ENCODE peak calls at places on chromosome 21, in eight cellular contexts. L is amniotic epithelial cell; W is activated CD4-positive, alpha-beta T cell treated with anti-CD3 and anti-CD28 coated beads, Interleukin-2, amount 50 U/mL, for 24 hours; P is A172; Y is HFF-Myc; R is stimulated activated CD4-positive, alpha-beta T cell treated with anti-CD3 and anti-CD28 coated beads, Interleukin-15, amount 100 ng/mL, for 1 hour; Z is AG09309; X is GDM1. M is an unnamed sample.

GRCh38 chr21:26443291-26443690 is 129.8 kb downstream of the CYYR1 start:
- DNase-seq in R (no peak), Y (no peak), L (no peak), X (no peak), P (no peak), Z (no peak), W (no peak), M (no peak)

GRCh38 chr21:25938673-25939395 is 204.1 kb downstream of the GABPA start:
- DNase-seq in L (peak; percentile 41), W (no peak), Y (no peak), R (no peak), Z (no peak), P (no peak), X (no peak), M (no peak)

GRCh38 chr21:29114765-29115164 is 15.7 kb upstream of the MAP3K7CL start:
- DNase-seq in W (no peak), P (peak; percentile 93), R (no peak), Y (peak; percentile 53), Z (no peak), X (no peak), L (peak; percentile 88), M (no peak)

GRCh38 chr21:33964706-33965325 is 49.2 kb upstream of the ATP5PO start:
- DNase-seq in P (peak; percentile 66), Y (no peak), W (no peak), L (peak; percentile 71), Z (peak; percentile 52), X (no peak), R (no peak), M (no peak)

GRCh38 chr21:30986966-30987365 is 51.3 kb downstream of the KRTAP19-8 start:
- DNase-seq in Y (no peak), P (no peak), W (no peak), X (no peak), L (no peak), Z (no peak), R (no peak), M (no peak)

GRCh38 chr21:27756191-27756590 is 789.3 kb upstream of the ADAMTS5 start:
- DNase-seq in Y (no peak), R (no peak), L (no peak), P (no peak), W (no peak), X (no peak), Z (no peak), M (no peak)

GRCh38 chr21:31733521-31734149 is 1.7 kb upstream of the SCAF4 start:
- DNase-seq in X (no peak), Y (no peak), L (no peak), P (no peak), Z (no peak), W (no peak), R (no peak), M (no peak)

GRCh38 chr21:45644041-45644906 is 749 bp downstream of the PCBP3 start:
- DNase-seq in X (peak; percentile 48), L (no peak), P (no peak), Z (no peak), W (no peak), Y (no peak), R (no peak), M (no peak)

GRCh38 chr21:28767523-28767922 is 225.2 kb downstream of the LTN1 start:
- DNase-seq in X (no peak), Y (no peak), W (no peak), L (no peak), Z (no peak), P (no peak), R (no peak), M (no peak)

GRCh38 chr21:46617267-46618051 is 12.6 kb upstream of the S100B start:
- DNase-seq in L (peak; percentile 45), Z (no peak), X (no peak), R (no peak), P (no peak), W (no peak), Y (no peak), M (no peak)

GRCh38 chr21:41359289-41359688 is 2.5 kb upstream of the MX2 start:
- DNase-seq in Y (no peak), Z (no peak), L (no peak), W (no peak), R (no peak), X (no peak), P (no peak), M (no peak)

GRCh38 chr21:26506951-26507350 is 66.1 kb downstream of the CYYR1 start:
- DNase-seq in Y (no peak), Z (peak; percentile 38), X (no peak), R (no peak), W (no peak), L (peak; percentile 74), P (peak; percentile 41), M (no peak)

GRCh38 chr21:45849651-45850050 is 131.9 kb upstream of the COL6A1 start:
- DNase-seq in Y (no peak), L (no peak), Z (no peak), X (no peak), R (no peak), P (no peak), W (no peak), M (no peak)